ENCODE peak calls at places on chromosomes 1 and 21, in six cellular contexts. A is endodermal cell, P is mammary epithelial cell, O is lower lobe of right lung, M is endothelial cell, L is IMR-90. Y is an unnamed sample.

GRCh38 chr1:36783475-36783874 is 250.8 kb downstream of the GRIK3 start:
- DNase-seq in A (no peak), P (no peak), O (no peak), M (no peak), L (no peak), Y (no peak)

GRCh38 chr1:229136817-229137216 is 134.1 kb upstream of the RAB4A start:
- DNase-seq in A (no peak), P (no peak), O (no peak), M (no peak), L (no peak), Y (no peak)

GRCh38 chr1:165930961-165931360 is 103.5 kb downstream of the UCK2 start:
- DNase-seq in A (no peak), P (no peak), O (no peak), M (no peak), L (no peak), Y (no peak)

GRCh38 chr1:93845554-93846150 is 33.4 kb downstream of the DNTTIP2 start:
- DNase-seq in A (peak), P (peak), O (no peak), M (no peak), L (peak), Y (no peak)

GRCh38 chr1:11797525-11798216 is 8.1 kb downstream of the MTHFR start:
- DNase-seq in A (no peak), P (no peak), O (no peak), M (no peak), L (peak), Y (peak)

GRCh38 chr1:155085504-155086181 is 7.0 kb downstream of the EFNA3 start:
- DNase-seq in A (peak), P (peak), O (peak), M (no peak), L (peak), Y (peak)

GRCh38 chr1:203999618-204000017 is 73.3 kb upstream of the SOX13 start:
- DNase-seq in A (no peak), P (no peak), O (no peak), M (no peak), L (peak), Y (no peak)

GRCh38 chr1:202835548-202836072 is 24.9 kb downstream of the PCAT6 start:
- DNase-seq in A (peak), P (no peak), O (no peak), M (no peak), L (no peak), Y (no peak)

GRCh38 chr1:114671011-114671938 is 1.4 kb upstream of the DENND2C start:
- DNase-seq in A (no peak), P (peak), O (no peak), M (no peak), L (peak), Y (peak)

GRCh38 chr1:216502528-216503162 is 79.4 kb upstream of the USH2A start:
- DNase-seq in A (peak), P (no peak), O (no peak), M (no peak), L (peak), Y (peak)

GRCh38 chr21:38202811-38203210 is 54.0 kb upstream of the KCNJ15 start:
- DNase-seq in A (no peak), P (no peak), O (no peak), M (no peak), L (no peak), Y (no peak)

GRCh38 chr1:40951943-40952743 is 27.4 kb upstream of the CTPS1 start:
- DNase-seq in A (peak), P (peak), O (peak), M (peak), L (peak), Y (peak)

GRCh38 chr1:236292425-236292824 is 10.7 kb upstream of the ERO1B start:
- DNase-seq in A (no peak), P (no peak), O (no peak), M (no peak), L (no peak), Y (no peak)

GRCh38 chr1:5286244-5286643 is 631.8 kb downstream of the AJAP1 start:
- DNase-seq in A (peak), P (no peak), O (no peak), M (no peak), L (no peak), Y (no peak)
- TF ChIP-seq CTCF in A (peak), P (no peak), O (peak), M (no peak), L (no peak), Y (no peak)

GRCh38 chr1:15937146-15937545 is 38.8 kb downstream of the ZBTB17 start:
- DNase-seq in A (peak), P (no peak), O (no peak), M (no peak), L (no peak), Y (no peak)

GRCh38 chr1:15936025-15936424 is 39.9 kb downstream of the ZBTB17 start:
- DNase-seq in A (no peak), P (no peak), O (no peak), M (no peak), L (no peak), Y (no peak)

GRCh38 chr1:15938628-15939161 is 37.2 kb downstream of the ZBTB17 start:
- DNase-seq in A (peak), P (no peak), O (no peak), M (no peak), L (no peak), Y (no peak)

GRCh38 chr1:15939181-15940109 is 36.5 kb downstream of the ZBTB17 start:
- DNase-seq in A (peak), P (no peak), O (no peak), M (no peak), L (peak), Y (no peak)

DNA sequence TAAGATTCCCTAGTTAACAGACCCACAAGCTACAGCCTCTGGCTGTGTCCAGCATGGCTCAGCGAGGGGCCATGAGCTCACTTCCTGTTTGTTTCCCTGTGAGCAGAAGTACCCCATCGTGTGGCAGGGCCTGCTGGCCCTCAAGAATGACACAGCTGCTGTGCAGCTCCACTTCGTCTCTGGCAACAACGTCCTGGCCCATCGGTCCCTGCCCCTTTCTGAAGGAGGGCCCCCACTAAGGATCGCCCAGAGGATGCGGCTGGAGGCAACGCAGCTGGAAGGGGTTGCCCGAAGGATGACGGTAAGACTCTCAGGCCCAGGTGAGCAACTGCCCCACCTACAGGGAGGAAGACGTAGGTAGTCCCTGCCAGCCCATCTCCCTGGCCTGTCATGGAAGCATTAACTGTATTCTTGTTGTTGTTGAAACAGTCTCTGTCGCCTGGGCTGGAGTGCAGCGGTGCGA is 38.2 kb downstream of the ZBTB17 start:
- DNase-seq in A (peak), P (no peak), O (no peak), M (no peak), L (peak), Y (no peak)
- TF ChIP-seq CTCF in A (peak), P (no peak), O (no peak), M (no peak), L (peak), Y (no peak)

DNA sequence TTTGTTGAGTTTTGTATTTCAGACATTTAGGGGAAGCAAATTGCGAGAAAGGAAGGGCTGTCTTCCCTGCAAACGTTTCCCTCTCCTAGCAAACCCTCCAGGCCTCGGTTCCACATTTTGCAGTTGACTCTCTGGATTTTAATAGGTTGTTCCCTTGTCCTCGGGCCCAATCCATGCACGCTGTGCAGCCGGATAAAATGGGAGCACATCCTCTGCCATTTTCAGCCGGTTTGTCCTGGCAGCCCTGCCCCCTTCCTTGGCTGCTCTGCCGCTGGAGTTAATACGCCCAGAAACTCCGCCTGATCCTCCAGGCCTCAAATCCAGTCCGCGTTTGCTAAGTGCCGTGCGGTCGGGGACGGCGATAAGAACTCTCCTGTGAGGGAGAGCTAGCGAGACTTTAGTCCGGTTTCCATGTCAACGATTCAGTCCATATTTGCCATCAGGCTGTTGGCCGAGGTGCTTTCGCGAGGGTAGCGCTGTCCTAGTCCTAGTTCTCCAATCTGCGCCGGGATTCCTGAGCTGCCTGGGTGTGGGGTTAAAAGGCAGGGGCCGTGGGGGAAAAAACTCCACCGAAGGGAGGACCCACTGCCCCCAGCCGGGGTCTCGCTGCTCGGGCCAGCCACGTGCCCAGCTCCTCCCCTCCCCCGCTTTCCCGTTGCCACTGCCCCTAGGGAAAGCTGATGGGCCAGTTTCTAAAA is 2.9 kb upstream of the ARID1A start:
- DNase-seq in A (peak), P (peak), O (peak), M (peak), L (peak), Y (peak)
- TF ChIP-seq CTCF in A (no peak), P (no peak), O (no peak), M (no peak), L (peak), Y (no peak)

GRCh38 chr1:33612877-33613487 is 140.5 kb downstream of the ZSCAN20 start:
- DNase-seq in A (peak), P (peak), O (no peak), M (peak), L (peak), Y (peak)
- TF ChIP-seq CTCF in A (peak), P (peak), O (peak), M (peak), L (peak), Y (peak)

DNA sequence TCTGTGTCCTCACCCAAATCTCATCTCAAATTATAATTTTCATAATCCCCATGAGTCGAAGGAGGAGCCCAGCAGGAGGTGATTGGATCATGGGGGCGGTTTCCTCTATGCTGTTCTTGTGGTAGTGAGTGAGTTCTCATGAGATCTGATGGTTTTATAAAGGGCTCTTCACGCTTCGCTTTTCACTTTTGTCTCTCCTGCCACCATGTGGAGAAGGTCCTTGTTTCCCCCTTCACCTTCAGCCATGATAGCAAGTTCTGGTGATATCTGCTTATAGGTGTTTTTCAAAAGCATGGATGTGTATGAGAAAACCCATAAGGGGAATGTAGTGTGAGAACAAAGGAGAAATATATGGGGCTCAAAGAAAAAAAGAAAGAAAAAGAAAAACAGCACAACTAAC is 405.9 kb upstream of the RGS18 start:
- DNase-seq in A (no peak), P (no peak), O (no peak), M (no peak), L (no peak), Y (no peak)
- TF ChIP-seq CTCF in A (peak), P (no peak), O (no peak), M (no peak), L (no peak), Y (no peak)

GRCh38 chr1:153560771-153561170 is 4.9 kb downstream of the S100A2 start:
- DNase-seq in A (no peak), P (peak), O (no peak), M (no peak), L (no peak), Y (no peak)

GRCh38 chr1:153560241-153560640 is 5.4 kb downstream of the S100A2 start:
- DNase-seq in A (no peak), P (peak), O (no peak), M (no peak), L (no peak), Y (no peak)

GRCh38 chr1:153563991-153564390 is 1.7 kb downstream of the S100A2 start:
- DNase-seq in A (peak), P (no peak), O (no peak), M (no peak), L (no peak), Y (no peak)

GRCh38 chr1:153563339-153563952 is 2.2 kb downstream of the S100A2 start:
- DNase-seq in A (no peak), P (no peak), O (peak), M (no peak), L (no peak), Y (no peak)

DNA sequence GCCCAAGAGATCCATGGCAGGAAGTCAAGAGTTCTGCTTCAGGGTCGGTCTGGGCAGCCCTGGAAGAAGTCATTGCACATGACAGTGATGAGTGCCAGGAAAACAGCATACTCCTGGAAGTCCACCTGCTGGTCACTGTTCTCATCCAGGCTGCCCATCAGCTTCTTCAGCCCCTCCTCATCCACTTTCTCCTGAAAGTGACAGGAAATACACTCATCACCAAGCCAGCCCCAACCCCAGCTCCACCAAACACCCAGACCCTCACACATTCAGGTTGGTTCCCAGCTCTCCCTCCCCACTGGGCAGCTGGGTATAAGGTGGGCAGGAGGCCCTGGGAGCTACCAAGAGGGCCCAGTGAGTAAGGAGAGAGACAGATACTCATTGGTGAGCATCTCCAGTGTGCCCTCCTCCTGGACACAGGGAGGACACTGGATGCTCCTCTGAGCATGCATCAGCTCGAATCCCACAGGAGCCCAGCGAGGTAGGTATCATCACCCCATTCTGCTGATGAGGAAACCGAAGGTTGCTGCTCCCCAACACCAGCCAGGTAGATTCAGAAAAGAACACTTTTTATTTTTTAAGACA is 4.2 kb downstream of the S100A2 start:
- DNase-seq in A (no peak), P (peak), O (no peak), M (no peak), L (no peak), Y (no peak)
- TF ChIP-seq CTCF in A (no peak), P (no peak), O (no peak), M (no peak), L (no peak), Y (no peak)

DNA sequence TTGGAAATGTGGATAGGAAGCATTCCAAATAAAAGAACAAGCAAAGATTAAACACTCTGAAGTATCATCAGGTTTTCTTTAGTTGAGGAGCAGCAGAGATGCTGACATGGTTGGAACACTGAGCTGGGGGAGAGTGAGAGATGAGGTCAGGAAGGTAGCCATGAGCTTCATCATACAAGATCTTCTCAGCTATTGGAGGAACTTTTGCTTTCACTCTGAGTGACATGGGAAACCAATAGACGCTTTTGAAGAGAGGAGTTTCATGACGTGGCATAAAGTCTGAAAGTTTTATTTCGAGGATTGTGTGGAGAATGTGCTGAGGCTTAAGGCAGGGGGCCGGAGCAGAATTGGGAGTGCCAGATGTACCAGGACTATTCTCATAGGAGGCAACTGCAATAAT is 616.2 kb upstream of the CAMK1G start:
- DNase-seq in A (no peak), P (no peak), O (no peak), M (no peak), L (no peak), Y (no peak)
- TF ChIP-seq CTCF in A (no peak), P (no peak), O (no peak), M (no peak), L (no peak), Y (no peak)

GRCh38 chr1:180194048-180194425 is 36.0 kb upstream of the LHX4 start:
- DNase-seq in A (no peak), P (no peak), O (no peak), M (no peak), L (no peak), Y (no peak)
- TF ChIP-seq CTCF in A (no peak), P (no peak), O (no peak), M (no peak), L (no peak), Y (no peak)

GRCh38 chr1:101188311-101188710 is 48.5 kb upstream of the S1PR1 start:
- DNase-seq in A (no peak), P (peak), O (no peak), M (no peak), L (peak), Y (no peak)

GRCh38 chr1:101187287-101187686 is 49.5 kb upstream of the S1PR1 start:
- DNase-seq in A (no peak), P (no peak), O (no peak), M (no peak), L (peak), Y (no peak)

GRCh38 chr1:101190441-101190840 is 46.4 kb upstream of the S1PR1 start:
- DNase-seq in A (no peak), P (peak), O (no peak), M (no peak), L (peak), Y (peak)

GRCh38 chr1:101193733-101194169 is 43.1 kb upstream of the S1PR1 start:
- DNase-seq in A (no peak), P (peak), O (no peak), M (no peak), L (no peak), Y (no peak)

DNA sequence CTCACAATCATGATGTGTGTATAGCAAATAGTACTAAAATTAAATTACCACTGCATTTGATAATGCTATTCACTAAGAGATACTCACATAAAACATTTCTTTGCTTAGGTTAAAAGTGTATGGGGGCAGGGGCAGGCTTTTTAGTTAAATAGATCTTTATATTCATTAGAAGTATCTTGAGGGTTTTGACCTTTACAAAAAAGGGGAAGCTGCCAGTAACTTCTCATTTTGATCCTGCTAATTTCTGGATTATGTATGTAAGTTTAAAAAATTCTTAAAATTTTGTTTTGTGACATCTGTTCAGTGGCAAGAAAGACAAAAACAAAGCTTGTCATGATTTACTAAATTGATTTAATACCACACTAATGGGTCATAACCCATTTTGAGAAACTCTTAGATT is 45.8 kb upstream of the S1PR1 start:
- DNase-seq in A (no peak), P (no peak), O (no peak), M (no peak), L (no peak), Y (no peak)
- TF ChIP-seq CTCF in A (no peak), P (no peak), O (no peak), M (no peak), L (no peak), Y (no peak)